ENCODE peak calls at places on chromosomes 4 and X, in six cellular contexts. One of them, this sample, is unnamed.

GRCh38 chr4:8646296-8647093 is 53.9 kb downstream of the CPZ start:
- DNase-seq in germinal center: no peak
- DNase-seq in stimulated activated CD4-positive, alpha-beta T cell treated with anti-CD3 and anti-CD28 coated beads, Interleukin-2, amount 100 ng/mL, for 48 hours: no peak
- DNase-seq in mesothelial cell of epicardium: peak
- DNase-seq in left lung: no peak
- DNase-seq in lower leg skin: no peak
- DNase-seq in this sample: no peak

GRCh38 chrX:65702956-65703355 is 35.5 kb downstream of the MSN start:
- DNase-seq in mesothelial cell of epicardium: no peak
- DNase-seq in stimulated activated CD4-positive, alpha-beta T cell treated with anti-CD3 and anti-CD28 coated beads, Interleukin-2, amount 100 ng/mL, for 48 hours: no peak
- DNase-seq in left lung: no peak
- DNase-seq in lower leg skin: no peak
- DNase-seq in germinal center: no peak
- DNase-seq in this sample: no peak

GRCh38 chr4:85784348-85784747 is 309.4 kb downstream of the ARHGAP24 start:
- DNase-seq in germinal center: no peak
- DNase-seq in lower leg skin: no peak
- DNase-seq in mesothelial cell of epicardium: no peak
- DNase-seq in left lung: no peak
- DNase-seq in stimulated activated CD4-positive, alpha-beta T cell treated with anti-CD3 and anti-CD28 coated beads, Interleukin-2, amount 100 ng/mL, for 48 hours: no peak
- DNase-seq in this sample: no peak

GRCh38 chrX:52363247-52363883 is 5.5 kb upstream of the XAGE2 start:
- DNase-seq in lower leg skin: no peak
- DNase-seq in mesothelial cell of epicardium: no peak
- DNase-seq in stimulated activated CD4-positive, alpha-beta T cell treated with anti-CD3 and anti-CD28 coated beads, Interleukin-2, amount 100 ng/mL, for 48 hours: no peak
- DNase-seq in germinal center: no peak
- DNase-seq in left lung: no peak
- DNase-seq in this sample: peak

GRCh38 chr4:80202784-80203553 is 5.7 kb downstream of the PRDM8 start:
- DNase-seq in germinal center: peak
- DNase-seq in stimulated activated CD4-positive, alpha-beta T cell treated with anti-CD3 and anti-CD28 coated beads, Interleukin-2, amount 100 ng/mL, for 48 hours: no peak
- DNase-seq in left lung: no peak
- DNase-seq in lower leg skin: no peak
- DNase-seq in mesothelial cell of epicardium: no peak
- DNase-seq in this sample: no peak

GRCh38 chr4:60579335-60579734 is 620.8 kb upstream of the ADGRL3 start:
- DNase-seq in mesothelial cell of epicardium: no peak
- DNase-seq in left lung: no peak
- DNase-seq in lower leg skin: no peak
- DNase-seq in germinal center: no peak
- DNase-seq in stimulated activated CD4-positive, alpha-beta T cell treated with anti-CD3 and anti-CD28 coated beads, Interleukin-2, amount 100 ng/mL, for 48 hours: no peak
- DNase-seq in this sample: no peak

GRCh38 chr4:119678761-119679160 is 50.2 kb upstream of the PDE5A start:
- DNase-seq in stimulated activated CD4-positive, alpha-beta T cell treated with anti-CD3 and anti-CD28 coated beads, Interleukin-2, amount 100 ng/mL, for 48 hours: no peak
- DNase-seq in germinal center: no peak
- DNase-seq in left lung: no peak
- DNase-seq in lower leg skin: no peak
- DNase-seq in mesothelial cell of epicardium: no peak
- DNase-seq in this sample: no peak

GRCh38 chrX:148620023-148620422 is 119.6 kb downstream of the AFF2 start:
- DNase-seq in stimulated activated CD4-positive, alpha-beta T cell treated with anti-CD3 and anti-CD28 coated beads, Interleukin-2, amount 100 ng/mL, for 48 hours: no peak
- DNase-seq in lower leg skin: no peak
- DNase-seq in left lung: no peak
- DNase-seq in mesothelial cell of epicardium: no peak
- DNase-seq in germinal center: no peak
- DNase-seq in this sample: peak

GRCh38 chr4:119493419-119493818 is 135.2 kb downstream of the PDE5A start:
- DNase-seq in germinal center: no peak
- DNase-seq in mesothelial cell of epicardium: no peak
- DNase-seq in lower leg skin: no peak
- DNase-seq in left lung: no peak
- DNase-seq in stimulated activated CD4-positive, alpha-beta T cell treated with anti-CD3 and anti-CD28 coated beads, Interleukin-2, amount 100 ng/mL, for 48 hours: no peak
- DNase-seq in this sample: peak

GRCh38 chr4:37717575-37717974 is 31.4 kb upstream of the RELL1 start:
- DNase-seq in left lung: no peak
- DNase-seq in stimulated activated CD4-positive, alpha-beta T cell treated with anti-CD3 and anti-CD28 coated beads, Interleukin-2, amount 100 ng/mL, for 48 hours: no peak
- DNase-seq in lower leg skin: no peak
- DNase-seq in mesothelial cell of epicardium: no peak
- DNase-seq in germinal center: no peak
- DNase-seq in this sample: peak

GRCh38 chrX:109624022-109624421 is 950 bp downstream of the KCNE5 start:
- DNase-seq in lower leg skin: no peak
- DNase-seq in stimulated activated CD4-positive, alpha-beta T cell treated with anti-CD3 and anti-CD28 coated beads, Interleukin-2, amount 100 ng/mL, for 48 hours: no peak
- DNase-seq in left lung: no peak
- DNase-seq in mesothelial cell of epicardium: no peak
- DNase-seq in germinal center: no peak
- DNase-seq in this sample: no peak

GRCh38 chr4:152039085-152039484 is 278.3 kb upstream of the GATB start:
- DNase-seq in germinal center: no peak
- DNase-seq in lower leg skin: no peak
- DNase-seq in left lung: no peak
- DNase-seq in mesothelial cell of epicardium: no peak
- DNase-seq in stimulated activated CD4-positive, alpha-beta T cell treated with anti-CD3 and anti-CD28 coated beads, Interleukin-2, amount 100 ng/mL, for 48 hours: no peak
- DNase-seq in this sample: peak

GRCh38 chr4:108172231-108172779 is 3.6 kb upstream of the LEF1 start:
- DNase-seq in mesothelial cell of epicardium: peak
- DNase-seq in germinal center: peak
- DNase-seq in stimulated activated CD4-positive, alpha-beta T cell treated with anti-CD3 and anti-CD28 coated beads, Interleukin-2, amount 100 ng/mL, for 48 hours: peak
- DNase-seq in left lung: no peak
- DNase-seq in lower leg skin: no peak
- DNase-seq in this sample: peak

GRCh38 chr4:122334828-122335227 is 44.0 kb upstream of the ADAD1 start:
- DNase-seq in lower leg skin: no peak
- DNase-seq in left lung: no peak
- DNase-seq in germinal center: no peak
- DNase-seq in mesothelial cell of epicardium: no peak
- DNase-seq in stimulated activated CD4-positive, alpha-beta T cell treated with anti-CD3 and anti-CD28 coated beads, Interleukin-2, amount 100 ng/mL, for 48 hours: no peak
- DNase-seq in this sample: no peak

GRCh38 chr4:145663194-145663593 is 16.8 kb upstream of the C4orf51 start:
- DNase-seq in left lung: no peak
- DNase-seq in germinal center: no peak
- DNase-seq in mesothelial cell of epicardium: no peak
- DNase-seq in lower leg skin: no peak
- DNase-seq in stimulated activated CD4-positive, alpha-beta T cell treated with anti-CD3 and anti-CD28 coated beads, Interleukin-2, amount 100 ng/mL, for 48 hours: no peak
- DNase-seq in this sample: no peak

GRCh38 chr4:2333356-2333841 is 71.5 kb upstream of the MXD4 start:
- DNase-seq in lower leg skin: no peak
- DNase-seq in mesothelial cell of epicardium: no peak
- DNase-seq in stimulated activated CD4-positive, alpha-beta T cell treated with anti-CD3 and anti-CD28 coated beads, Interleukin-2, amount 100 ng/mL, for 48 hours: no peak
- DNase-seq in germinal center: no peak
- DNase-seq in left lung: peak
- DNase-seq in this sample: no peak

GRCh38 chrX:10634681-10635161 is 14.3 kb upstream of the MID1 start:
- DNase-seq in germinal center: no peak
- DNase-seq in left lung: no peak
- DNase-seq in lower leg skin: peak
- DNase-seq in stimulated activated CD4-positive, alpha-beta T cell treated with anti-CD3 and anti-CD28 coated beads, Interleukin-2, amount 100 ng/mL, for 48 hours: no peak
- DNase-seq in mesothelial cell of epicardium: no peak
- DNase-seq in this sample: peak

GRCh38 chr4:1183985-1184773 is 11.8 kb upstream of the SPON2 start:
- DNase-seq in left lung: no peak
- DNase-seq in mesothelial cell of epicardium: no peak
- DNase-seq in lower leg skin: no peak
- DNase-seq in germinal center: no peak
- DNase-seq in stimulated activated CD4-positive, alpha-beta T cell treated with anti-CD3 and anti-CD28 coated beads, Interleukin-2, amount 100 ng/mL, for 48 hours: no peak
- DNase-seq in this sample: no peak

GRCh38 chr4:37675587-37676290 is 10.4 kb downstream of the RELL1 start:
- DNase-seq in left lung: no peak
- DNase-seq in mesothelial cell of epicardium: no peak
- DNase-seq in germinal center: peak
- DNase-seq in lower leg skin: no peak
- DNase-seq in stimulated activated CD4-positive, alpha-beta T cell treated with anti-CD3 and anti-CD28 coated beads, Interleukin-2, amount 100 ng/mL, for 48 hours: no peak
- DNase-seq in this sample: no peak

GRCh38 chr4:20658456-20658855 is 41.8 kb upstream of the PACRGL start:
- DNase-seq in mesothelial cell of epicardium: no peak
- DNase-seq in lower leg skin: no peak
- DNase-seq in left lung: no peak
- DNase-seq in germinal center: no peak
- DNase-seq in stimulated activated CD4-positive, alpha-beta T cell treated with anti-CD3 and anti-CD28 coated beads, Interleukin-2, amount 100 ng/mL, for 48 hours: no peak
- DNase-seq in this sample: no peak